ENCODE peak calls at places on chromosome 4, in nine cellular contexts. One of them, this sample, is unnamed. For H3K36me3, the result is how much of the 10 kb centered on the place peaks cover.

GRCh38 chr4:137674066-137674465 is 141.8 kb upstream of the PCDH18 start:
- DNase-seq in neural progenitor cell: no peak
- DNase-seq in keratinocyte: peak
- DNase-seq in IMR-90: peak
- DNase-seq in GM23248: peak
- DNase-seq in DND-41: no peak
- DNase-seq in astrocyte: peak
- DNase-seq in GM23338: no peak
- DNase-seq in mesenchymal stem cell: peak
- DNase-seq in this sample: no peak

GRCh38 chr4:146122398-146122797 is 53.1 kb upstream of the LSM6 start:
- DNase-seq in neural progenitor cell: no peak
- DNase-seq in keratinocyte: no peak
- DNase-seq in IMR-90: no peak
- DNase-seq in GM23248: no peak
- DNase-seq in DND-41: no peak
- DNase-seq in astrocyte: no peak
- DNase-seq in GM23338: no peak
- DNase-seq in mesenchymal stem cell: no peak
- DNase-seq in this sample: no peak

GRCh38 chr4:83316459-83317170 is 18.0 kb downstream of the HPSE start:
- DNase-seq in neural progenitor cell: no peak
- DNase-seq in keratinocyte: peak
- DNase-seq in IMR-90: no peak
- DNase-seq in GM23248: peak
- DNase-seq in DND-41: no peak
- DNase-seq in astrocyte: no peak
- DNase-seq in GM23338: no peak
- DNase-seq in mesenchymal stem cell: no peak
- DNase-seq in this sample: no peak

GRCh38 chr4:70277121-70277520 is 34.7 kb downstream of the CSN3 start:
- DNase-seq in neural progenitor cell: no peak
- DNase-seq in keratinocyte: no peak
- DNase-seq in IMR-90: no peak
- DNase-seq in GM23248: no peak
- DNase-seq in DND-41: no peak
- DNase-seq in astrocyte: no peak
- DNase-seq in GM23338: no peak
- DNase-seq in mesenchymal stem cell: no peak
- DNase-seq in this sample: no peak

GRCh38 chr4:89765966-89766365 is 71.0 kb downstream of the SNCA start:
- DNase-seq in neural progenitor cell: no peak
- DNase-seq in keratinocyte: no peak
- DNase-seq in IMR-90: peak
- DNase-seq in GM23248: peak
- DNase-seq in DND-41: no peak
- DNase-seq in astrocyte: peak
- DNase-seq in GM23338: no peak
- DNase-seq in mesenchymal stem cell: peak
- DNase-seq in this sample: peak

GRCh38 chr4:182929296-182929695 is 12.1 kb upstream of the DCTD start:
- DNase-seq in neural progenitor cell: no peak
- DNase-seq in keratinocyte: no peak
- DNase-seq in IMR-90: peak
- DNase-seq in GM23248: peak
- DNase-seq in DND-41: no peak
- DNase-seq in astrocyte: peak
- DNase-seq in GM23338: no peak
- DNase-seq in mesenchymal stem cell: peak
- DNase-seq in this sample: peak

GRCh38 chr4:79869597-79870336 is 203.3 kb downstream of the ANTXR2 start:
- DNase-seq in neural progenitor cell: no peak
- DNase-seq in keratinocyte: no peak
- DNase-seq in IMR-90: no peak
- DNase-seq in GM23248: no peak
- DNase-seq in DND-41: no peak
- DNase-seq in astrocyte: no peak
- DNase-seq in GM23338: no peak
- DNase-seq in mesenchymal stem cell: no peak
- DNase-seq in this sample: no peak

GRCh38 chr4:84401669-84402068 is 97.4 kb downstream of the NKX6-1 start:
- DNase-seq in neural progenitor cell: no peak
- DNase-seq in keratinocyte: no peak
- DNase-seq in IMR-90: no peak
- DNase-seq in GM23248: no peak
- DNase-seq in DND-41: no peak
- DNase-seq in astrocyte: no peak
- DNase-seq in GM23338: peak
- DNase-seq in mesenchymal stem cell: no peak
- DNase-seq in this sample: no peak

GRCh38 chr4:148026022-148026421 is 294.1 kb downstream of the ARHGAP10 start:
- DNase-seq in neural progenitor cell: no peak
- DNase-seq in keratinocyte: no peak
- DNase-seq in IMR-90: peak
- DNase-seq in GM23248: peak
- DNase-seq in DND-41: no peak
- DNase-seq in astrocyte: peak
- DNase-seq in GM23338: no peak
- DNase-seq in mesenchymal stem cell: peak
- DNase-seq in this sample: peak

GRCh38 chr4:125482822-125483221 is 168.1 kb downstream of the FAT4 start:
- DNase-seq in neural progenitor cell: no peak
- DNase-seq in keratinocyte: no peak
- DNase-seq in IMR-90: no peak
- DNase-seq in GM23248: no peak
- DNase-seq in DND-41: no peak
- DNase-seq in astrocyte: no peak
- DNase-seq in GM23338: no peak
- DNase-seq in mesenchymal stem cell: peak
- DNase-seq in this sample: no peak

DNA sequence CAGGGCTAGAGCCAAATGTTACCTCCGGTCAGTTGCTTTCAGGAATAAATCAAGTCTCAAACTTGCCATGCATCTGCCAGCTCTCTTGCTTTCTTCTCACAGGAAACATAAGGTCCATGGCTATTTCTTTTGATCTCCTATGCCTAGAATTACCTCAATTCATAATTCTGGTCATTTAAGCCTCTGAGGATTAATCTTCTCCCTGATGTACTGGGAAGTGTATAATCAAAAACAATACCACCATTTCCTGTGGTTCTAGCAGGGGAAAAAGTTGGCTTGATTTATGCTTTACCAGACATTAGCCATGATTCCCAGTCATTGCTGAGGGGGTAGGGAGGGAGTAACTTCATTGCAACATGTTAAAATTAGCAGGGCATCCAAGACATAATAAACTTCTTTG is 268.7 kb upstream of the EMCN start:
- DNase-seq in neural progenitor cell: no peak
- DNase-seq in keratinocyte: no peak
- DNase-seq in IMR-90: no peak
- DNase-seq in GM23248: no peak
- DNase-seq in DND-41: no peak
- DNase-seq in astrocyte: peak
- DNase-seq in GM23338: no peak
- DNase-seq in mesenchymal stem cell: no peak
- DNase-seq in this sample: peak
- H3K36me3 ChIP-seq in neural progenitor cell: under half
- H3K36me3 ChIP-seq in keratinocyte: under half
- H3K36me3 ChIP-seq in IMR-90: under half
- H3K36me3 ChIP-seq in GM23248: under half
- H3K36me3 ChIP-seq in DND-41: under half
- H3K36me3 ChIP-seq in astrocyte: under half
- H3K36me3 ChIP-seq in GM23338: under half
- H3K36me3 ChIP-seq in mesenchymal stem cell: under half
- H3K36me3 ChIP-seq in this sample: under half

GRCh38 chr4:105196523-105197145 is 50.0 kb downstream of the TET2 start:
- DNase-seq in neural progenitor cell: no peak
- DNase-seq in keratinocyte: no peak
- DNase-seq in IMR-90: peak
- DNase-seq in GM23248: peak
- DNase-seq in DND-41: no peak
- DNase-seq in astrocyte: no peak
- DNase-seq in GM23338: peak
- DNase-seq in mesenchymal stem cell: peak
- DNase-seq in this sample: no peak

GRCh38 chr4:105192474-105192873 is 45.8 kb downstream of the TET2 start:
- DNase-seq in neural progenitor cell: no peak
- DNase-seq in keratinocyte: no peak
- DNase-seq in IMR-90: no peak
- DNase-seq in GM23248: no peak
- DNase-seq in DND-41: no peak
- DNase-seq in astrocyte: no peak
- DNase-seq in GM23338: no peak
- DNase-seq in mesenchymal stem cell: no peak
- DNase-seq in this sample: no peak

GRCh38 chr4:105192910-105193309 is 46.2 kb downstream of the TET2 start:
- DNase-seq in neural progenitor cell: no peak
- DNase-seq in keratinocyte: no peak
- DNase-seq in IMR-90: no peak
- DNase-seq in GM23248: no peak
- DNase-seq in DND-41: no peak
- DNase-seq in astrocyte: no peak
- DNase-seq in GM23338: no peak
- DNase-seq in mesenchymal stem cell: no peak
- DNase-seq in this sample: no peak

GRCh38 chr4:105191621-105192210 is 45.0 kb downstream of the TET2 start:
- DNase-seq in neural progenitor cell: no peak
- DNase-seq in keratinocyte: no peak
- DNase-seq in IMR-90: peak
- DNase-seq in GM23248: peak
- DNase-seq in DND-41: no peak
- DNase-seq in astrocyte: peak
- DNase-seq in GM23338: peak
- DNase-seq in mesenchymal stem cell: peak
- DNase-seq in this sample: no peak

GRCh38 chr4:105194328-105195231 is 47.9 kb downstream of the TET2 start:
- DNase-seq in neural progenitor cell: no peak
- DNase-seq in keratinocyte: no peak
- DNase-seq in IMR-90: peak
- DNase-seq in GM23248: peak
- DNase-seq in DND-41: no peak
- DNase-seq in astrocyte: peak
- DNase-seq in GM23338: no peak
- DNase-seq in mesenchymal stem cell: peak
- DNase-seq in this sample: no peak
- H2AFZ ChIP-seq in neural progenitor cell: no peak
- H2AFZ ChIP-seq in keratinocyte: no peak
- H2AFZ ChIP-seq in IMR-90: no peak
- H2AFZ ChIP-seq in GM23248: no peak
- H2AFZ ChIP-seq in DND-41: no peak
- H2AFZ ChIP-seq in astrocyte: no peak
- H2AFZ ChIP-seq in GM23338: no peak
- H2AFZ ChIP-seq in mesenchymal stem cell: no peak
- H2AFZ ChIP-seq in this sample: no peak

GRCh38 chr4:88724406-88724805 is 26.8 kb upstream of the NAP1L5 start:
- DNase-seq in neural progenitor cell: no peak
- DNase-seq in keratinocyte: no peak
- DNase-seq in IMR-90: no peak
- DNase-seq in GM23248: no peak
- DNase-seq in DND-41: no peak
- DNase-seq in astrocyte: no peak
- DNase-seq in GM23338: no peak
- DNase-seq in mesenchymal stem cell: no peak
- DNase-seq in this sample: no peak

GRCh38 chr4:88722828-88723227 is 25.2 kb upstream of the NAP1L5 start:
- DNase-seq in neural progenitor cell: no peak
- DNase-seq in keratinocyte: no peak
- DNase-seq in IMR-90: no peak
- DNase-seq in GM23248: no peak
- DNase-seq in DND-41: no peak
- DNase-seq in astrocyte: no peak
- DNase-seq in GM23338: no peak
- DNase-seq in mesenchymal stem cell: no peak
- DNase-seq in this sample: no peak

GRCh38 chr4:88728146-88728545 is 30.5 kb upstream of the NAP1L5 start:
- DNase-seq in neural progenitor cell: no peak
- DNase-seq in keratinocyte: no peak
- DNase-seq in IMR-90: no peak
- DNase-seq in GM23248: no peak
- DNase-seq in DND-41: no peak
- DNase-seq in astrocyte: no peak
- DNase-seq in GM23338: no peak
- DNase-seq in mesenchymal stem cell: no peak
- DNase-seq in this sample: no peak

GRCh38 chr4:88725143-88725542 is 27.5 kb upstream of the NAP1L5 start:
- DNase-seq in neural progenitor cell: no peak
- DNase-seq in keratinocyte: no peak
- DNase-seq in IMR-90: no peak
- DNase-seq in GM23248: no peak
- DNase-seq in DND-41: no peak
- DNase-seq in astrocyte: no peak
- DNase-seq in GM23338: peak
- DNase-seq in mesenchymal stem cell: no peak
- DNase-seq in this sample: no peak

GRCh38 chr4:88725986-88726385 is 28.4 kb upstream of the NAP1L5 start:
- DNase-seq in neural progenitor cell: no peak
- DNase-seq in keratinocyte: no peak
- DNase-seq in IMR-90: peak
- DNase-seq in GM23248: peak
- DNase-seq in DND-41: no peak
- DNase-seq in astrocyte: no peak
- DNase-seq in GM23338: no peak
- DNase-seq in mesenchymal stem cell: no peak
- DNase-seq in this sample: no peak
- H3K36me3 ChIP-seq in neural progenitor cell: under half
- H3K36me3 ChIP-seq in keratinocyte: under half
- H3K36me3 ChIP-seq in IMR-90: under half
- H3K36me3 ChIP-seq in GM23248: under half
- H3K36me3 ChIP-seq in DND-41: under half
- H3K36me3 ChIP-seq in astrocyte: under half
- H3K36me3 ChIP-seq in GM23338: under half
- H3K36me3 ChIP-seq in mesenchymal stem cell: half or more
- H3K36me3 ChIP-seq in this sample: under half

DNA sequence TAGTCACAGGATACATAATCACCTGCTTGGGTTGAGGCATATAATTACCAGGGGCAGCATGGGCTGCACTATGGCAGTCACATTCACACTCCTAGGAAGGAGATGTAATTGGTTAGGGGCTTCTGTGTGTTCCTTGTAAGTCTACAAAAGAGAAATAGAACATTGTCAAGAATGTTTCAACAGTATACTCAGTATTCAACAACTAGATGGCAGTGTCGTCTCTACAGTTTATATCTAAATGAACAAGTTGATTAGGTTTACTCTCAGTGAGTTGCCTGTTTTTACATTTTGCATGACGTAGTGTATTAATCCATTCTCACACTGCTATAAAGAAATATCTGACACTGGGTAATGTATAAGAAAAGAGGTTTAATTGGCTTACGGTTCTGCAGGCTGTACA is 50.5 kb upstream of the RAB33B start:
- DNase-seq in neural progenitor cell: peak
- DNase-seq in keratinocyte: no peak
- DNase-seq in IMR-90: no peak
- DNase-seq in GM23248: no peak
- DNase-seq in DND-41: no peak
- DNase-seq in astrocyte: no peak
- DNase-seq in GM23338: peak
- DNase-seq in mesenchymal stem cell: no peak
- DNase-seq in this sample: no peak
- H2AFZ ChIP-seq in neural progenitor cell: no peak
- H2AFZ ChIP-seq in keratinocyte: no peak
- H2AFZ ChIP-seq in IMR-90: no peak
- H2AFZ ChIP-seq in GM23248: no peak
- H2AFZ ChIP-seq in DND-41: no peak
- H2AFZ ChIP-seq in astrocyte: no peak
- H2AFZ ChIP-seq in GM23338: no peak
- H2AFZ ChIP-seq in mesenchymal stem cell: no peak
- H2AFZ ChIP-seq in this sample: no peak

GRCh38 chr4:2915789-2916188 is 47.4 kb downstream of the NOP14 start:
- DNase-seq in neural progenitor cell: no peak
- DNase-seq in keratinocyte: no peak
- DNase-seq in IMR-90: no peak
- DNase-seq in GM23248: no peak
- DNase-seq in DND-41: no peak
- DNase-seq in astrocyte: no peak
- DNase-seq in GM23338: no peak
- DNase-seq in mesenchymal stem cell: no peak
- DNase-seq in this sample: peak
- H3K36me3 ChIP-seq in neural progenitor cell: under half
- H3K36me3 ChIP-seq in keratinocyte: under half
- H3K36me3 ChIP-seq in IMR-90: under half
- H3K36me3 ChIP-seq in GM23248: under half
- H3K36me3 ChIP-seq in DND-41: half or more
- H3K36me3 ChIP-seq in astrocyte: under half
- H3K36me3 ChIP-seq in GM23338: under half
- H3K36me3 ChIP-seq in mesenchymal stem cell: half or more
- H3K36me3 ChIP-seq in this sample: under half